ENCODE peak calls at places on chromosomes 1 and 21, in seven cellular contexts. E is HCT116, P is SK-N-SH, C is H1, N is K562, K is HepG2, D is GM12878. O is an unnamed sample.

GRCh38 chr1:98103617-98104284 is 182.9 kb upstream of the DPYD start:
- DNase-seq in N (no peak), P (no peak), D (no peak), E (no peak), C (no peak), K (no peak), O (no peak)

GRCh38 chr1:10451286-10451685 is 1.5 kb downstream of the CORT start:
- DNase-seq in K (no peak), N (no peak), P (peak), C (no peak), D (no peak), E (no peak), O (no peak)

GRCh38 chr1:48017716-48018115 is 20.5 kb upstream of the TRABD2B start:
- DNase-seq in E (no peak), D (no peak), P (no peak), N (no peak), K (no peak), C (no peak), O (no peak)

GRCh38 chr21:27406297-27407009 is 439.6 kb upstream of the ADAMTS5 start:
- DNase-seq in E (no peak), P (peak), N (no peak), C (no peak), D (no peak), K (no peak), O (no peak)

GRCh38 chr1:188194916-188195315 is 1366.2 kb downstream of the PLA2G4A start:
- DNase-seq in C (no peak), D (no peak), E (no peak), K (no peak), N (no peak), P (no peak), O (no peak)

GRCh38 chr1:35573776-35574654 is 901 bp downstream of the TFAP2E start:
- DNase-seq in K (no peak), D (no peak), N (no peak), C (no peak), P (no peak), E (no peak), O (no peak)

GRCh38 chr1:111920221-111921024 is 69.0 kb downstream of the KCND3 start:
- DNase-seq in P (no peak), C (no peak), N (no peak), E (no peak), D (no peak), K (no peak), O (no peak)

GRCh38 chr1:183365093-183365492 is 53.1 kb downstream of the NMNAT2 start:
- DNase-seq in C (no peak), K (no peak), D (no peak), E (no peak), N (no peak), P (no peak), O (no peak)

GRCh38 chr1:65525297-65526048 is 105.0 kb downstream of the LEPR start:
- DNase-seq in E (no peak), D (no peak), P (peak), N (peak), C (no peak), K (no peak), O (no peak)

GRCh38 chr1:22749919-22750670 is 39.5 kb downstream of the EPHB2 start:
- DNase-seq in N (no peak), P (no peak), E (peak), C (no peak), K (no peak), D (peak), O (peak)

GRCh38 chr1:243471754-243472725 is 216.2 kb downstream of the SDCCAG8 start:
- DNase-seq in P (no peak), K (no peak), D (peak), C (no peak), N (no peak), E (no peak), O (no peak)

GRCh38 chr21:37461494-37461893 is 94.9 kb downstream of the DYRK1A start:
- DNase-seq in P (no peak), N (no peak), C (no peak), D (peak), E (no peak), K (no peak), O (no peak)

GRCh38 chr1:15424146-15424667 is 14.0 kb upstream of the CTRC start:
- DNase-seq in E (no peak), C (no peak), K (no peak), N (peak), D (no peak), P (no peak), O (no peak)

GRCh38 chr1:5756434-5757176 is 235.6 kb downstream of the NPHP4 start:
- DNase-seq in P (no peak), K (no peak), E (no peak), C (no peak), D (no peak), N (no peak), O (no peak)

GRCh38 chr1:26697441-26697977 is 1.7 kb downstream of the ARID1A start:
- DNase-seq in K (no peak), C (no peak), P (peak), D (no peak), E (no peak), N (no peak), O (no peak)

GRCh38 chr1:55443175-55443933 is 228.2 kb upstream of the USP24 start:
- DNase-seq in C (no peak), K (peak), D (no peak), N (no peak), P (no peak), E (peak), O (no peak)

GRCh38 chr1:91712393-91712792 is 173.6 kb downstream of the TGFBR3 start:
- DNase-seq in P (no peak), E (no peak), K (no peak), D (no peak), C (no peak), N (no peak), O (no peak)

GRCh38 chr1:220841293-220841692 is 38.0 kb upstream of the HLX start:
- DNase-seq in P (no peak), N (no peak), K (no peak), E (no peak), C (no peak), D (no peak), O (peak)
- TF ChIP-seq JUND in P (no peak), N (no peak), K (no peak), E (no peak), C (no peak), D (no peak), O (no peak)

DNA sequence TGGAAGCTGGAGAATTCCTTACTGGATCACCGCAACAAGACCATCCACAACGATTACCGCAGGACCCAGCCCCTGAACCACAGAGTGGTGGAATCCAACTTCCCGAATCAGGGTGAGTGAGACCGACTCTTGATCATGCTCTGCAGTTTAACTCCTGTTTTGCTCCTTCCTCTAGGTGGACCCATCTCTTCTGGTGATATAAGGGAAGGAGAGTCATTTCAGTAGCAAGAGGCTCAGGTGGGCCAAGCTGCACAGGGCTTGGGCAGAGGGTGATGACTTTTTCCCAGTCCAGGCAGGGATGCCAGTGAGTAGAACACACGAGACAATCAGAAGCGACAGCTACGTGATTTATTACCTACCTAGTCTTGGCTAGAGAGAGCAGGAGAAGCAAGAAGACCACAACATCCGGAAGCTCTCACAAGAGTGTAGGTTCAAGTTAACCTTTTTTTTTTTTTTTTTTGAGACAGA is 25.2 kb downstream of the CA6 start:
- DNase-seq in D (peak), K (no peak), E (no peak), C (no peak), P (no peak), N (no peak), O (no peak)
- TF ChIP-seq JUND in D (no peak), K (no peak), E (no peak), C (no peak), P (no peak), N (no peak), O (no peak)

DNA sequence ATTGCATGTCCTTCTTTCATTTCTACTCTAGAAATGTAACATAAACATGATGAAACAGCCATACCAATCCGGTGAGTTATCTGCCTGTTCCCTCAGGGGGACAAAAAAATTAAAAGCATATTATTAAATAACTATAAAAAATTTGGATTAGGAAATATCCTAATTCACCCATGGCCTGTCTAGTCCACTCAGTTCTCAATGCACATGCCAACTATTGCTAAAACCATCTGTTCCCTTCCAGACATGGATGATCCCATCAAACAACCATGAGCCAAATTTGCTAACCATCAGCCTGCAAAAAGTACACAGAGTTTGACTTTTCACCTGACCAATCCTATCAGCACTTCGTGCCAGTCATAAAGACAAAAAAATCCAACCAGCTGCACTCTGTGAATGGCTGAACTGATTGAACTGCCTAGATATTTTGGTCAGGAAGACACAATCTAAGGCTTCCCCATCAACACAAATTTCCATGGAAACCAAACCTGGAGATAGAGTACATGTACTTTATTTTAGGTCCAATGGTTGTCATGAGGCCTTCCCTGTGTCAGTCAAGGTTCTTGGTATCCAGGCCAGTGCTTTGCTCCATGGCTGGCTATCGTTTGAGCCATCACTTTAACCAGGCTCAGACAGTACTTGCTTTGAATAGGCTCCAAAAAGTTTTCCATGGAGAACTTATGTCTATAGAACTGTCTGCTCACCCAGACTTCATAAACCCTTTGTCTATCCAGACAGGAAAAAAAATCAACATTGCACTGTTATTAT is 570.8 kb downstream of the LTN1 start:
- DNase-seq in P (no peak), D (no peak), N (no peak), E (no peak), C (no peak), K (no peak), O (no peak)
- TF ChIP-seq JUND in P (no peak), D (no peak), N (no peak), E (no peak), C (no peak), K (no peak), O (no peak)

GRCh38 chr1:205504311-205505075 is at the start of gene CDK18:
- DNase-seq in C (peak), N (peak), E (peak), P (peak), D (no peak), K (peak), O (peak)
- TF ChIP-seq JUND in C (no peak), N (no peak), E (no peak), P (no peak), D (no peak), K (no peak), O (no peak)

GRCh38 chr1:24090736-24091135 is 21.2 kb downstream of the MYOM3 start:
- DNase-seq in E (no peak), P (no peak), N (no peak), K (no peak), D (no peak), C (no peak), O (no peak)
- TF ChIP-seq JUND in E (no peak), P (no peak), N (no peak), K (no peak), D (no peak), C (no peak), O (no peak)